ENCODE peak calls at places on chromosomes 4 and X, in seven cellular contexts. One of them, this sample, is unnamed.

GRCh38 chr4:89024051-89024675 is 32.8 kb downstream of the FAM13A start:
- DNase-seq in osteoblast: peak
- DNase-seq in A549: peak
- DNase-seq in WTC11: no peak
- DNase-seq in spleen: no peak
- DNase-seq in left ventricle myocardium inferior: no peak
- DNase-seq in foreskin fibroblast: peak
- DNase-seq in this sample: no peak

GRCh38 chr4:8148785-8149435 is 9.7 kb downstream of the ABLIM2 start:
- DNase-seq in osteoblast: no peak
- DNase-seq in A549: no peak
- DNase-seq in WTC11: no peak
- DNase-seq in spleen: no peak
- DNase-seq in left ventricle myocardium inferior: no peak
- DNase-seq in foreskin fibroblast: no peak
- DNase-seq in this sample: no peak

GRCh38 chrX:44675364-44676024 is 132.8 kb upstream of the FUNDC1 start:
- DNase-seq in osteoblast: peak
- DNase-seq in A549: peak
- DNase-seq in WTC11: no peak
- DNase-seq in spleen: no peak
- DNase-seq in left ventricle myocardium inferior: peak
- DNase-seq in foreskin fibroblast: peak
- DNase-seq in this sample: no peak

GRCh38 chrX:44970709-44971108 is 97.7 kb downstream of the KDM6A start:
- DNase-seq in osteoblast: no peak
- DNase-seq in A549: no peak
- DNase-seq in WTC11: no peak
- DNase-seq in spleen: no peak
- DNase-seq in left ventricle myocardium inferior: no peak
- DNase-seq in foreskin fibroblast: no peak
- DNase-seq in this sample: no peak

GRCh38 chr4:94540476-94540875 is 88.7 kb downstream of the PDLIM5 start:
- DNase-seq in osteoblast: no peak
- DNase-seq in A549: no peak
- DNase-seq in WTC11: no peak
- DNase-seq in spleen: no peak
- DNase-seq in left ventricle myocardium inferior: no peak
- DNase-seq in foreskin fibroblast: no peak
- DNase-seq in this sample: no peak

GRCh38 chr4:88866862-88867550 is 169.4 kb upstream of the NAP1L5 start:
- DNase-seq in osteoblast: peak
- DNase-seq in A549: no peak
- DNase-seq in WTC11: no peak
- DNase-seq in spleen: no peak
- DNase-seq in left ventricle myocardium inferior: no peak
- DNase-seq in foreskin fibroblast: peak
- DNase-seq in this sample: no peak

GRCh38 chr4:176939445-176939844 is 146.7 kb upstream of the VEGFC start:
- DNase-seq in osteoblast: peak
- DNase-seq in A549: no peak
- DNase-seq in WTC11: no peak
- DNase-seq in spleen: no peak
- DNase-seq in left ventricle myocardium inferior: no peak
- DNase-seq in foreskin fibroblast: peak
- DNase-seq in this sample: no peak

GRCh38 chrX:24282381-24283121 is 31.3 kb downstream of the SUPT20HL2 start:
- DNase-seq in osteoblast: no peak
- DNase-seq in A549: no peak
- DNase-seq in WTC11: no peak
- DNase-seq in spleen: no peak
- DNase-seq in left ventricle myocardium inferior: no peak
- DNase-seq in foreskin fibroblast: peak
- DNase-seq in this sample: no peak

GRCh38 chr4:88846232-88846790 is 148.7 kb upstream of the NAP1L5 start:
- DNase-seq in osteoblast: no peak
- DNase-seq in A549: peak
- DNase-seq in WTC11: no peak
- DNase-seq in spleen: no peak
- DNase-seq in left ventricle myocardium inferior: no peak
- DNase-seq in foreskin fibroblast: peak
- DNase-seq in this sample: no peak

GRCh38 chrX:14899607-14900006 is 26.4 kb downstream of the MOSPD2 start:
- DNase-seq in osteoblast: no peak
- DNase-seq in A549: peak
- DNase-seq in WTC11: no peak
- DNase-seq in spleen: no peak
- DNase-seq in left ventricle myocardium inferior: no peak
- DNase-seq in foreskin fibroblast: peak
- DNase-seq in this sample: no peak

GRCh38 chr4:2255501-2256155 is 6.3 kb downstream of the MXD4 start:
- DNase-seq in osteoblast: peak
- DNase-seq in A549: no peak
- DNase-seq in WTC11: peak
- DNase-seq in spleen: peak
- DNase-seq in left ventricle myocardium inferior: peak
- DNase-seq in foreskin fibroblast: peak
- DNase-seq in this sample: no peak

GRCh38 chr4:156615066-156615514 is 356.5 kb downstream of the PDGFC start:
- DNase-seq in osteoblast: peak
- DNase-seq in A549: no peak
- DNase-seq in WTC11: no peak
- DNase-seq in spleen: no peak
- DNase-seq in left ventricle myocardium inferior: no peak
- DNase-seq in foreskin fibroblast: peak
- DNase-seq in this sample: no peak

GRCh38 chr4:185127021-185127925 is 15.8 kb upstream of the SLC25A4 start:
- DNase-seq in osteoblast: peak
- DNase-seq in A549: peak
- DNase-seq in WTC11: peak
- DNase-seq in spleen: no peak
- DNase-seq in left ventricle myocardium inferior: peak
- DNase-seq in foreskin fibroblast: peak
- DNase-seq in this sample: no peak

GRCh38 chrX:139933904-139934303 is 1.1 kb upstream of the ATP11C start:
- DNase-seq in osteoblast: peak
- DNase-seq in A549: peak
- DNase-seq in WTC11: no peak
- DNase-seq in spleen: no peak
- DNase-seq in left ventricle myocardium inferior: no peak
- DNase-seq in foreskin fibroblast: no peak
- DNase-seq in this sample: no peak

GRCh38 chr4:140080883-140081282 is 73.1 kb downstream of the MAML3 start:
- DNase-seq in osteoblast: no peak
- DNase-seq in A549: no peak
- DNase-seq in WTC11: no peak
- DNase-seq in spleen: no peak
- DNase-seq in left ventricle myocardium inferior: no peak
- DNase-seq in foreskin fibroblast: no peak
- DNase-seq in this sample: no peak

GRCh38 chrX:85017721-85018120 is 14.0 kb downstream of the APOOL start:
- DNase-seq in osteoblast: no peak
- DNase-seq in A549: no peak
- DNase-seq in WTC11: no peak
- DNase-seq in spleen: no peak
- DNase-seq in left ventricle myocardium inferior: no peak
- DNase-seq in foreskin fibroblast: no peak
- DNase-seq in this sample: no peak

GRCh38 chr4:86685401-86685800 is 91.3 kb downstream of the PTPN13 start:
- DNase-seq in osteoblast: no peak
- DNase-seq in A549: peak
- DNase-seq in WTC11: no peak
- DNase-seq in spleen: no peak
- DNase-seq in left ventricle myocardium inferior: no peak
- DNase-seq in foreskin fibroblast: peak
- DNase-seq in this sample: no peak

GRCh38 chr4:15336410-15337184 is 91.2 kb upstream of the C1QTNF7 start:
- DNase-seq in osteoblast: peak
- DNase-seq in A549: no peak
- DNase-seq in WTC11: no peak
- DNase-seq in spleen: no peak
- DNase-seq in left ventricle myocardium inferior: no peak
- DNase-seq in foreskin fibroblast: peak
- DNase-seq in this sample: no peak

GRCh38 chr4:158610790-158611189 is 60.9 kb downstream of the C4orf46 start:
- DNase-seq in osteoblast: no peak
- DNase-seq in A549: no peak
- DNase-seq in WTC11: no peak
- DNase-seq in spleen: no peak
- DNase-seq in left ventricle myocardium inferior: no peak
- DNase-seq in foreskin fibroblast: peak
- DNase-seq in this sample: no peak

GRCh38 chr4:26330186-26330787 is 9.5 kb downstream of the RBPJ start:
- DNase-seq in osteoblast: peak
- DNase-seq in A549: peak
- DNase-seq in WTC11: no peak
- DNase-seq in spleen: no peak
- DNase-seq in left ventricle myocardium inferior: no peak
- DNase-seq in foreskin fibroblast: peak
- DNase-seq in this sample: no peak

GRCh38 chr4:70948665-70949284 is 44.7 kb upstream of the DCK start:
- DNase-seq in osteoblast: no peak
- DNase-seq in A549: no peak
- DNase-seq in WTC11: no peak
- DNase-seq in spleen: no peak
- DNase-seq in left ventricle myocardium inferior: no peak
- DNase-seq in foreskin fibroblast: no peak
- DNase-seq in this sample: no peak
- TF ChIP-seq CTCF in osteoblast: no peak
- TF ChIP-seq CTCF in A549: no peak
- TF ChIP-seq CTCF in WTC11: no peak
- TF ChIP-seq CTCF in spleen: no peak
- TF ChIP-seq CTCF in left ventricle myocardium inferior: no peak
- TF ChIP-seq CTCF in foreskin fibroblast: no peak
- TF ChIP-seq CTCF in this sample: peak

GRCh38 chr4:113901994-113902787 is 77.3 kb downstream of the ARSJ start:
- DNase-seq in osteoblast: no peak
- DNase-seq in A549: no peak
- DNase-seq in WTC11: no peak
- DNase-seq in spleen: peak
- DNase-seq in left ventricle myocardium inferior: no peak
- DNase-seq in foreskin fibroblast: no peak
- DNase-seq in this sample: no peak
- TF ChIP-seq CTCF in osteoblast: no peak
- TF ChIP-seq CTCF in A549: no peak
- TF ChIP-seq CTCF in WTC11: no peak
- TF ChIP-seq CTCF in spleen: no peak
- TF ChIP-seq CTCF in left ventricle myocardium inferior: no peak
- TF ChIP-seq CTCF in foreskin fibroblast: no peak
- TF ChIP-seq CTCF in this sample: no peak

GRCh38 chr4:62517721-62518120 is 1317.6 kb downstream of the ADGRL3 start:
- DNase-seq in osteoblast: no peak
- DNase-seq in A549: no peak
- DNase-seq in WTC11: no peak
- DNase-seq in spleen: no peak
- DNase-seq in left ventricle myocardium inferior: no peak
- DNase-seq in foreskin fibroblast: no peak
- DNase-seq in this sample: no peak

GRCh38 chr4:62526671-62527070 is 1326.5 kb downstream of the ADGRL3 start:
- DNase-seq in osteoblast: no peak
- DNase-seq in A549: no peak
- DNase-seq in WTC11: no peak
- DNase-seq in spleen: no peak
- DNase-seq in left ventricle myocardium inferior: no peak
- DNase-seq in foreskin fibroblast: no peak
- DNase-seq in this sample: no peak

GRCh38 chr4:62522273-62522672 is 1322.1 kb downstream of the ADGRL3 start:
- DNase-seq in osteoblast: no peak
- DNase-seq in A549: no peak
- DNase-seq in WTC11: no peak
- DNase-seq in spleen: no peak
- DNase-seq in left ventricle myocardium inferior: no peak
- DNase-seq in foreskin fibroblast: no peak
- DNase-seq in this sample: no peak
- TF ChIP-seq CTCF in osteoblast: no peak
- TF ChIP-seq CTCF in A549: no peak
- TF ChIP-seq CTCF in WTC11: no peak
- TF ChIP-seq CTCF in spleen: no peak
- TF ChIP-seq CTCF in left ventricle myocardium inferior: no peak
- TF ChIP-seq CTCF in foreskin fibroblast: no peak
- TF ChIP-seq CTCF in this sample: no peak

DNA sequence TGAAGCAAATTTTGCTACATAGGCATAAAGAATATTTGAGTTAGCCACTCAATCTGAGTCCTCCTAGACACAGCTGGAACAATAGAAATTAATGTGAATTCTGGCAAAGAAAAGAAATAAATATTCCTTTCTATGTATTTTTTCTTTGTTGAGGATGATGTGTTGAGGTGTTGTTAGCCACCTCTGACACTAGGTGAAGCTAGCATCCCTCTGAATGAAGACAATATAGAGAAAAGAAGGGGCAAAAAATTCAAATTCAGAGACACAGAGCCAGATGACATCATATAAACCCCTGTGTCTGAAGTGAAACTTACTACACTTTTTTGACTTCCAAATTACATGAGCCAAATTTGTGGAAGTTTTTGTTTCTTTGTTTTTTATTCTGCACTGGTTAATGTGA is 34.6 kb upstream of the TMPRSS11D start:
- DNase-seq in osteoblast: no peak
- DNase-seq in A549: no peak
- DNase-seq in WTC11: no peak
- DNase-seq in spleen: no peak
- DNase-seq in left ventricle myocardium inferior: no peak
- DNase-seq in foreskin fibroblast: no peak
- DNase-seq in this sample: no peak
- TF ChIP-seq CTCF in osteoblast: peak
- TF ChIP-seq CTCF in A549: no peak
- TF ChIP-seq CTCF in WTC11: peak
- TF ChIP-seq CTCF in spleen: no peak
- TF ChIP-seq CTCF in left ventricle myocardium inferior: no peak
- TF ChIP-seq CTCF in foreskin fibroblast: peak
- TF ChIP-seq CTCF in this sample: no peak

GRCh38 chrX:104486691-104487090 is 79.3 kb upstream of the IL1RAPL2 start:
- DNase-seq in osteoblast: no peak
- DNase-seq in A549: no peak
- DNase-seq in WTC11: no peak
- DNase-seq in spleen: no peak
- DNase-seq in left ventricle myocardium inferior: no peak
- DNase-seq in foreskin fibroblast: no peak
- DNase-seq in this sample: no peak

DNA sequence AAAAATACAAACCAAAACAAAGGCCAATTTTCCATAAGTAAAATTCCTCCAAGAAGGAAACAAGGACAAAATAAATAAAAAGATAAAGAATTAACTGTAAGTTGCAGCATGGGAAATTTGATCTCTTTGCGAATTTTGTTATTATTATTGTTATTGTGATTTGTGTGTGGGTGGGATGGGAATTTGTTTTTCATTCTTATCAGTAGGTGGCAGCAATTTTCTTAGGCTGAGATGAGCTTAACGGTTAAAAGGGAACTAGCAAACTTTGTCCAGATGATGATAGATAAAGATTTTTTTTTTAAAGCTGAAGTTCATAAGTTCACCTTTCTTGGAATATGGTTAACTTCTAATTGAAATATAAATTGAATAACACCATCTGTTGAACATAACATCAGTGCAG is 83.2 kb upstream of the IL1RAPL2 start:
- DNase-seq in osteoblast: no peak
- DNase-seq in A549: no peak
- DNase-seq in WTC11: no peak
- DNase-seq in spleen: no peak
- DNase-seq in left ventricle myocardium inferior: no peak
- DNase-seq in foreskin fibroblast: no peak
- DNase-seq in this sample: no peak
- TF ChIP-seq CTCF in osteoblast: no peak
- TF ChIP-seq CTCF in A549: peak
- TF ChIP-seq CTCF in WTC11: no peak
- TF ChIP-seq CTCF in spleen: no peak
- TF ChIP-seq CTCF in left ventricle myocardium inferior: no peak
- TF ChIP-seq CTCF in foreskin fibroblast: no peak
- TF ChIP-seq CTCF in this sample: peak

GRCh38 chr4:101370663-101371210 is 23.4 kb upstream of the PPP3CA start:
- DNase-seq in osteoblast: no peak
- DNase-seq in A549: no peak
- DNase-seq in WTC11: peak
- DNase-seq in spleen: no peak
- DNase-seq in left ventricle myocardium inferior: no peak
- DNase-seq in foreskin fibroblast: no peak
- DNase-seq in this sample: no peak
- TF ChIP-seq CTCF in osteoblast: no peak
- TF ChIP-seq CTCF in A549: no peak
- TF ChIP-seq CTCF in WTC11: no peak
- TF ChIP-seq CTCF in spleen: no peak
- TF ChIP-seq CTCF in left ventricle myocardium inferior: no peak
- TF ChIP-seq CTCF in foreskin fibroblast: no peak
- TF ChIP-seq CTCF in this sample: no peak

This sample was measured in chondrocyte.